ENCODE peak calls at places on chromosomes 1 and 21, in nine cellular contexts. I, U, D, C, R, F, T, Z and E are unnamed samples.

GRCh38 chr1:183234660-183235476 is 48.8 kb downstream of the LAMC2 start:
- DNase-seq in I (no peak), U (peak), D (peak), C (peak), R (peak), F (peak), T (peak), Z (peak), E (peak)

GRCh38 chr21:34570315-34570714 is 44.6 kb downstream of the RCAN1 start:
- DNase-seq in I (no peak), U (no peak), D (no peak), C (no peak), R (no peak), F (no peak), T (no peak), Z (peak), E (no peak)

GRCh38 chr1:11789126-11790067 is 16.4 kb downstream of the MTHFR start:
- DNase-seq in I (no peak), U (no peak), D (no peak), C (no peak), R (no peak), F (no peak), T (no peak), Z (no peak), E (no peak)

GRCh38 chr1:31872658-31873636 is 57.1 kb upstream of the SPOCD1 start:
- DNase-seq in I (no peak), U (no peak), D (no peak), C (no peak), R (no peak), F (no peak), T (no peak), Z (no peak), E (no peak)

GRCh38 chr1:64630611-64631010 is 114.3 kb upstream of the RAVER2 start:
- DNase-seq in I (no peak), U (no peak), D (no peak), C (no peak), R (no peak), F (no peak), T (no peak), Z (no peak), E (no peak)

GRCh38 chr1:100539836-100540536 is 2.0 kb downstream of the GPR88 start:
- DNase-seq in I (no peak), U (peak), D (peak), C (no peak), R (peak), F (no peak), T (no peak), Z (peak), E (no peak)

GRCh38 chr1:99587008-99587407 is 58.9 kb upstream of the PALMD start:
- DNase-seq in I (no peak), U (no peak), D (no peak), C (no peak), R (no peak), F (no peak), T (no peak), Z (no peak), E (no peak)

GRCh38 chr1:231187556-231187955 is 25.7 kb downstream of the TRIM67 start:
- DNase-seq in I (no peak), U (no peak), D (no peak), C (no peak), R (no peak), F (no peak), T (no peak), Z (no peak), E (no peak)

GRCh38 chr1:248243204-248243603 is 12.0 kb downstream of the OR2M4 start:
- DNase-seq in I (peak), U (peak), D (peak), C (no peak), R (peak), F (no peak), T (peak), Z (peak), E (peak)

GRCh38 chr1:109918077-109918606 is 7.5 kb downstream of the CSF1 start:
- DNase-seq in I (no peak), U (no peak), D (no peak), C (no peak), R (no peak), F (no peak), T (no peak), Z (no peak), E (no peak)

GRCh38 chr21:46295177-46295711 is 9.1 kb downstream of the YBEY start:
- DNase-seq in I (no peak), U (peak), D (peak), C (no peak), R (peak), F (no peak), T (no peak), Z (no peak), E (no peak)

DNA sequence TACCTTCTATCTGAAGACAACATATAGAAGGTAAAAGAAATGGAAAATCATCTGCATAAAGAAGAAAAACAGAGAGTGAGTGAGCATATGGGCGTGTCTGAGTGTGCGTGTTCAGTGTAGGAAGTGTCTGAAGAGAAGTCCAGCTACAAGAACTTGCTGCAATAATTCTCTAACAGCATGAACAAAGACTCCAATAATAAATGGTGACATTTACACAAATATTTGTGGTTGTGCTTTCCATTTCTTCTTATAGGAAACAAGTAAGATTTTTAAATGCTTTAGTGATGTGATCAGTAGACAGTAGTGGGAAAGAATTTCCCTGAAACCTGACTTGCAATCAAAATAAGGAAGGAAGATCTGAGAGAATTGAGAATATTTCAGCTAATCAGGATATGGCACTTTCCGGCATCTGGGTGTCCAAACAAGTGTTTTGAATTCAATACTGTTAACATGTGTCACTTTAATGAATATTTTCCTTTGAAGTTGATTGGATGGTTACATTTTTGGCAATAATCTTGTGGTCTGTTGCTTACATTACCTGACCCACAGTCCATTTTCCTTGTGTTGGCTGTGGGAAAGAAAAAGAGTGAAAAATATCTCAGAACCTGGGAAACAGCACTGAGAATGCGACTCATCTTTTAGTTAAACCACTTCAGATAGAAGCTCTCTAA is 154.0 kb downstream of the TGFB2 start:
- DNase-seq in I (no peak), U (peak), D (peak), C (peak), R (peak), F (peak), T (no peak), Z (no peak), E (no peak)
- TF ChIP-seq CTCF in I (no peak), U (no peak), D (no peak), C (no peak), R (no peak), F (no peak), T (no peak), Z (no peak), E (no peak)

DNA sequence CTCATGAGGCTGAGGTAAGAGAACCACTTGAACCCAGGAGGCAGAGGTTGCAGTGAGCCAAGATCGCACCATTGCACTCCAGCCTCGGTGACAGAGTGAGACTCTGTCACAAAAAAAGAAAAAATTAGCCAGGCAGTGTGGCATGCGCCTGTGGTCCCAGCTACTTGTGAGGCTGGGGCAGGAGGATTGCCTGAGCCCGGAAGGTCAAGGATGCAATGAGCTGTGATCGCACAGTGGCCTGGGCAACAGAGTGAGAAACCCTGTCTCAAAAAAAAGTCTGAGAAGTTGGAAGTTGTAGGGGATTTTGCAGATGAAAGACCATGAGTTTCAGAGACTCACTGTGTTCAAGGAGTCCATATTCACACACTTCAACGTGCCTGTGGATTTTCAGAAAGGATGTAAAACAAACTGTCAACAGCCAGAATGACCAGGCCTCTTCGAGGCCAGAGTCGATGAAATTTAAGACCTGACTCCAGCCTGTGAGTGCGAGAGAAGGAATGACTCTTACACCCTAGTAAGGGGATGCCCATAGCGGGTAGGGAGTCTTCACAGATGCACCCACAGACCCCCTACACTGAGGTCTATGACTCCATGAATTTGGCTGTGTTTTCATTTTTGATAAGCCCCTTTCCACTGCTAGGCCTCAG is 2.2 kb downstream of the S100A13 start:
- DNase-seq in I (no peak), U (no peak), D (no peak), C (no peak), R (no peak), F (no peak), T (no peak), Z (no peak), E (no peak)
- H3K4me3 ChIP-seq in I (no peak), U (no peak), D (peak), C (no peak), R (no peak), F (peak), T (no peak), Z (no peak), E (peak)

DNA sequence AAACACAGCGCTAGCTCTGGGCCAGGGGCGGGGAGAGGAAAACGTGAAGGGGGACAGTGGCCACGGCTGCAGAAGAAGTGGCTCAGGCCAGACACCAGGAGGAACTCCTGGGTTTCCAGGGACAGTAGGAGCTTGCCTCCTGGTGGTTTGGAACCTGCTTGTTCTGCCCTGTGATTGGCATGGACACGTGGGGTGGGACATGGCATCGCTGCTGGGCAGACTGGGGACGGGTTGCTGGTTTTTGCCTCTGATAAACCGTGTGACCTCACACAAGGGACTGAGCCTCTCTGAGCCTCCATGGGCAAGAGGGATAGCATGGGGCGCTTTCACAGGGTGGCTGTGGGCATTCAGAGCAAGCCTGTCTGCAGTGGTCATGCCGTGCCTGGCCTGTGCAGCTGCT is 7.5 kb upstream of the PLCH2 start:
- DNase-seq in I (no peak), U (no peak), D (no peak), C (no peak), R (no peak), F (no peak), T (no peak), Z (no peak), E (no peak)
- TF ChIP-seq CTCF in I (no peak), U (no peak), D (no peak), C (no peak), R (no peak), F (no peak), T (no peak), Z (no peak), E (no peak)

DNA sequence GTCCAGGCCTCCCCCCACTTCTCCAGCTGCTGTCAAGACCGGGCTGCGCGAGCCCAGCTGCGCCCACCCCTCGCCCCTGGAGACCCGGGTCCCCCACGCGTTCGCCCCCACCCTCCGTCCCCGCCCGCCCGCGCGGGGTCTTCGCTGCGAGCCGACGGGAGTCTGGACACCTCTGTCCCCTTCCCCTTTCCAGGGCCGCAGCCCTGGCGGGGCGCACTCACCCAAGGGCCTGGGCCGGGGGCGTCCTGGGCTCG is 197 bp downstream of the RAP1GAP start:
- DNase-seq in I (no peak), U (no peak), D (no peak), C (no peak), R (no peak), F (no peak), T (no peak), Z (no peak), E (no peak)
- H3K4me3 ChIP-seq in I (no peak), U (no peak), D (peak), C (peak), R (peak), F (no peak), T (peak), Z (peak), E (peak)

DNA sequence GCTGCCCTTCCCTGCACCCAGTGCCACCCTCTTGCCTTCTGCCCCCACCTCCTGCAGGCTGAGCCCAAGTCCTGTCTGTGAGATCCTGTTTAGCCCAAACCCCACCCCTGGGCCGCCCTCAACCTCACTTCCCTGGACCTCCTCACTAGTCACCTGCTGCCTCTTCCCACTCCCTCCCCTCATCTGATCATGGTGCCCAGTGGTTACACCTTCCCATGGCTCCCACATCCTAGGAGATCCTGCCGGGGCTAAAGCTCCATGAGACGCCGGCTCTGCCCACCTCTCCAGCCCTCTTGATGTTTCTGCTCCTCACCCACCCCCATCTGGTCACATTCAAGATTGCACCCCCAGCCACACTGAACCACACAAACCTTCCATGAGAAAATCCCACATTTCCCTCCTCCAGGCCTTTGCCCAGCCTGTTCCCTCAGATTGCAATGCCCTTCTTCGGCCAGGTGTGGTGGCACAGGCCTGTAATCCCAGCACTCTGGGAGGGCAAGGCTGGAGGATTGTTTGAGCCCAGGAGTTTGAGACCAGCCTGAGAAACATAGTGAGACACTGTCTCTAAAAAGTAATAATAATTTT is 17.0 kb downstream of the TTC39A start:
- DNase-seq in I (no peak), U (no peak), D (no peak), C (no peak), R (no peak), F (no peak), T (peak), Z (no peak), E (no peak)
- TF ChIP-seq CTCF in I (peak), U (peak), D (no peak), C (no peak), R (no peak), F (peak), T (no peak), Z (peak), E (peak)

DNA sequence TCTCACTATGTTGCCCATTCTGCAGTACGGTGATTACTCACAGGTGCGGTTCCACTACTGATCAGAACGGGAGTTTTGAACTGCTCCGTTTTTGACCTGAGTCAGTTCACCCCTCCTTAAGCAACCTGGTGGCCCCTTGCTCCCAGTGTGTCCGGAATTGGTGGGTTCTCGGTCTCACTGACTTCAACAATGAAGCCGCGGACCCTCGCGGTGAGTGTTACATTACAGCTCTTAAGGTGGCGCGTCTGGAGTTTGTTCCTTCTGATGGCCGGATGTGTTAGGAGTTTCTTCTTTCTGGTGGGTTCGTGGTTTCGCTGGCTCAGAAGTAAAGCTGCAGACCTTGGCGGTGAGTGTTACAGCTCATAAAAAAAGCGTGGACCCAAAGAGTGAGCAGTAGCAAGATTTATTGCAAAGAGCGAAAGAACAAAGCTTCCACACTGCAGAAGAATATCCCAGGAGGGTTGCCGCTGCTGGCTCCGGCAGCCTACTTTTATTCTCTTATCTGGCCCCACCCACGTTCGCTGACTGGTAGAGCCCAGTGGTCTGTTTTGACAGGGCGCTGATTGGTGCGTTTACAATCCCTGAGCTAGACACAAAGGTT is 17.6 kb upstream of the PARP1 start:
- DNase-seq in I (no peak), U (no peak), D (no peak), C (no peak), R (no peak), F (no peak), T (no peak), Z (no peak), E (no peak)
- H3K4me3 ChIP-seq in I (peak), U (no peak), D (no peak), C (no peak), R (no peak), F (no peak), T (no peak), Z (no peak), E (no peak)

GRCh38 chr1:2502661-2503553 is 23.5 kb downstream of the PANK4 start:
- DNase-seq in I (no peak), U (no peak), D (no peak), C (no peak), R (no peak), F (no peak), T (no peak), Z (no peak), E (no peak)

GRCh38 chr1:2504224-2504948 is 22.0 kb downstream of the PANK4 start:
- DNase-seq in I (no peak), U (no peak), D (peak), C (no peak), R (no peak), F (no peak), T (no peak), Z (no peak), E (no peak)

GRCh38 chr1:2504949-2505272 is 21.5 kb downstream of the PANK4 start:
- DNase-seq in I (no peak), U (no peak), D (no peak), C (no peak), R (no peak), F (no peak), T (no peak), Z (no peak), E (no peak)

GRCh38 chr1:2502210-2502609 is 24.2 kb downstream of the PANK4 start:
- DNase-seq in I (no peak), U (no peak), D (no peak), C (no peak), R (no peak), F (no peak), T (no peak), Z (no peak), E (no peak)

DNA sequence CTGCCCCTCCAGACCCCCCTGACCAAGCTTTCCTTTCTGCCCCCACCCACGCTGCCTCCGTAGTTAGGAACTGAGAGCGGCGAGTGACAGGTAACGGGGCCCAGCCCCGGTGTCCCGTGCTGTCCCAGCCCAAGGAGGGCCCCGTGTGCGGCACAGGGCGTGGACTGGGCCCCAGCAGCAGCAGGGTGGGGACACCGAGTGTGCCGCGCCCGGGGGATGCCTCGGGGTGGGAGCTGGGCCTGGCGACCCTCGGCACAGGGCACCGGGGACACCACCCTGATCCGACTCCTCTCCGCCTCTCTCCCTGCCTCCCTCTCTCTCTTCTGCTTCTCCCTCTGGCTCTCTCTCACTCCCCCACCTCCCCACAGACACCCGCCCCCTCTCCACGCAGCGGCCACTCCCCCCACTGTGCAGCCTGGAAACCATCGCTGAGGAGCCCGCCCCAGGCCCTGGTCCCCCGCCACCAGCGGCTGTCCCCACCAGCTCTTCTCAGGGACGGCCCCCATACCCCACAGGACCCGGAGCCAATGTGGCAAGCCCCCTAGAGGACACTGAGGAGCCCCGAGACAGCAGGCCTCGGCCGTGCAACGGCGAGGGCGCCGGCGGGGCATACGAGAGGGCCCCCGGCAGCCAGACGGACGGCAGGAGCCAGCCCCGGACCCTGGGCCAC is 22.7 kb downstream of the PANK4 start:
- DNase-seq in I (no peak), U (no peak), D (no peak), C (no peak), R (no peak), F (no peak), T (no peak), Z (no peak), E (no peak)
- TF ChIP-seq CTCF in I (no peak), U (no peak), D (no peak), C (no peak), R (no peak), F (no peak), T (no peak), Z (no peak), E (no peak)

GRCh38 chr1:167675440-167675839 is 45.4 kb downstream of the RCSD1 start:
- DNase-seq in I (no peak), U (no peak), D (no peak), C (no peak), R (no peak), F (no peak), T (no peak), Z (no peak), E (no peak)

GRCh38 chr1:167671727-167672511 is 41.9 kb downstream of the RCSD1 start:
- DNase-seq in I (no peak), U (no peak), D (no peak), C (no peak), R (no peak), F (peak), T (no peak), Z (no peak), E (no peak)

GRCh38 chr1:167670563-167670962 is 40.5 kb downstream of the RCSD1 start:
- DNase-seq in I (no peak), U (no peak), D (no peak), C (no peak), R (no peak), F (no peak), T (no peak), Z (no peak), E (no peak)

GRCh38 chr1:167673285-167673684 is 43.3 kb downstream of the RCSD1 start:
- DNase-seq in I (no peak), U (no peak), D (no peak), C (no peak), R (no peak), F (no peak), T (no peak), Z (no peak), E (no peak)

DNA sequence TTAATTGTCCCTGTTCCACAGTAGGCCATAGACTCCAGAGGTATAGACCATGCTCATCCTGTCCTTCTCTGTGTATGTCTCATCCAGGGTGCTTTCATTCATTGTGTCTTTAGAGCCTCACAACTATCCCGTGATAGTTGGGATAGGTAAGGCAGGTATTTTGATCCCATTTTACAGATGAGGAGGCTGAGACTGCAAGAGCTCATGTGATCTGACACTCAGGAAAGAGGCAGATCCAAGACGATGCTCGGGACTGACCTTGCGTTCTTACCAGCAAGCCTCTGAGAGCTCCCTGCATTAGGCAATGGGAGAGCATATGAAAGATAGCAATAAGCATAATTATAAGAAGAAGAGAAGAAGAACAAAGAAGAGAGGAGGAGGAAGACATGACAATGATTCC is 42.8 kb downstream of the RCSD1 start:
- DNase-seq in I (no peak), U (no peak), D (no peak), C (no peak), R (no peak), F (no peak), T (no peak), Z (no peak), E (no peak)
- H3K4me3 ChIP-seq in I (no peak), U (no peak), D (no peak), C (no peak), R (no peak), F (no peak), T (no peak), Z (no peak), E (no peak)